ENCODE peak calls at places on chromosome 10, in seven cellular contexts. Q, N, K, P, L, Z and U are unnamed samples. For H3K4me1, the result is how much of the 10 kb centered on the place peaks cover.

GRCh38 chr10:42615419-42615818 is 23.0 kb downstream of the ZNF33B start:
- DNase-seq in Q (peak), N (no peak), K (peak), P (no peak), L (no peak), Z (no peak), U (no peak)

GRCh38 chr10:110392860-110393732 is 88.4 kb upstream of the SMNDC1 start:
- DNase-seq in Q (peak), N (peak), K (peak), P (peak), L (no peak), Z (no peak), U (peak)

GRCh38 chr10:107163086-107163880 is 1.2 kb downstream of the SORCS1 start:
- DNase-seq in Q (peak), N (no peak), K (peak), P (no peak), L (no peak), Z (no peak), U (peak)

GRCh38 chr10:22443200-22443881 is 98.0 kb downstream of the SPAG6 start:
- DNase-seq in Q (peak), N (no peak), K (no peak), P (no peak), L (no peak), Z (no peak), U (no peak)

GRCh38 chr10:21021843-21022594 is 124.9 kb upstream of the NEBL start:
- DNase-seq in Q (no peak), N (no peak), K (peak), P (no peak), L (no peak), Z (no peak), U (no peak)

GRCh38 chr10:91088300-91089140 is 131.9 kb upstream of the PCGF5 start:
- DNase-seq in Q (peak), N (no peak), K (peak), P (no peak), L (no peak), Z (no peak), U (no peak)

GRCh38 chr10:109126016-109126415 is 797.3 kb downstream of the XPNPEP1 start:
- DNase-seq in Q (peak), N (no peak), K (no peak), P (no peak), L (no peak), Z (no peak), U (no peak)

GRCh38 chr10:47164800-47165128 is 135.2 kb upstream of the GDF10 start:
- DNase-seq in Q (no peak), N (no peak), K (no peak), P (no peak), L (no peak), Z (no peak), U (no peak)

GRCh38 chr10:79941585-79942210 is 7.2 kb downstream of the SFTPD start:
- DNase-seq in Q (no peak), N (peak), K (no peak), P (no peak), L (no peak), Z (no peak), U (no peak)

GRCh38 chr10:133324198-133324792 is 12.4 kb downstream of the CALY start:
- DNase-seq in Q (peak), N (peak), K (peak), P (peak), L (peak), Z (peak), U (peak)

GRCh38 chr10:49300140-49300974 is 1.4 kb downstream of the C10orf71 start:
- DNase-seq in Q (no peak), N (no peak), K (peak), P (no peak), L (peak), Z (no peak), U (peak)

GRCh38 chr10:79404690-79405131 is 40.7 kb downstream of the ZCCHC24 start:
- DNase-seq in Q (no peak), N (no peak), K (no peak), P (peak), L (no peak), Z (peak), U (no peak)

GRCh38 chr10:128062837-128063563 is 63.2 kb downstream of the MKI67 start:
- DNase-seq in Q (no peak), N (no peak), K (peak), P (peak), L (no peak), Z (peak), U (no peak)

GRCh38 chr10:119680050-119680449 is 28.9 kb downstream of the BAG3 start:
- DNase-seq in Q (peak), N (peak), K (peak), P (no peak), L (no peak), Z (no peak), U (no peak)

GRCh38 chr10:85548038-85548437 is 818.6 kb downstream of the GRID1 start:
- DNase-seq in Q (peak), N (peak), K (peak), P (peak), L (peak), Z (peak), U (peak)

GRCh38 chr10:62133618-62134017 is 135.0 kb downstream of the RTKN2 start:
- DNase-seq in Q (no peak), N (no peak), K (no peak), P (no peak), L (no peak), Z (no peak), U (no peak)

GRCh38 chr10:17470246-17470645 is 15.9 kb upstream of the ST8SIA6 start:
- DNase-seq in Q (no peak), N (no peak), K (no peak), P (no peak), L (no peak), Z (no peak), U (no peak)

GRCh38 chr10:1203216-1203615 is 147.0 kb downstream of the WDR37 start:
- DNase-seq in Q (no peak), N (no peak), K (no peak), P (no peak), L (no peak), Z (no peak), U (no peak)

GRCh38 chr10:42866115-42866995 is 83.8 kb downstream of the BMS1 start:
- DNase-seq in Q (peak), N (peak), K (peak), P (peak), L (peak), Z (peak), U (peak)

DNA sequence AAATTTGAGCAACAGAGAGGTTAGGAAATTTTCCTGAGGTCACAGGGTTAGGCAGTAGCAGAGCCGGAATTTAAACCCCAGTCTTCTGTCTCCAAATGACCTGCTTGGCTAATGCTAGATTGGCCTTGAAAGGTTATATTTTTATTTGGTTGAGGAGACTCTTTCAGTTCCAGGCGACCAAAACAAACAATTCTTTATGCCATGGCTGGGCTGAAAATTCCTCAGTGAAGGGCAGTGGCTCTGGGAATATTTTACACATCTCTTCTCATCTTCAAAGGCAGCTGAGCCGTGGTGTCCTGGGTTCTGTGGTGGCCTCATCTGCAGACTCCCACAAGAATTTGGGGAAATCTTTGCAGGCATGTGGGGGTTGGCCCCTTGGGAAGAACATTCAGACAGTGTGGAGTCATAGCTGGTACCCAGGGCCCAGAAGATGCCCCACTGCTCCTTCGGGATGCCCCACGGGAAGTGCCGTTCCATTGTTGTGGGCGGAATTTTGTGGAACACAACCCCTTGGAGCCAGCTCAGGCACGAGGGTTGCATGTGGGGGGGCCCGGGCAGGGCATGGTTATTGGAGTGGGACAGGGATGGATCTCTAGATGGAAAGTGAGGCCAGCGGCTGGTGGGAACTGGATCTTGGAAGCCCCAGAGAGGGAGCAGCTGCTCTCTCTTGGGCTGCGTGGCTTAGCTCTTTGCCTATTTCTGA is 33.2 kb downstream of the RPS24 start:
- DNase-seq in Q (no peak), N (no peak), K (no peak), P (no peak), L (no peak), Z (no peak), U (no peak)
- H3K4me1 ChIP-seq in Q (under half), N (under half), K (under half), P (under half), L (under half), Z (under half), U (under half)

DNA sequence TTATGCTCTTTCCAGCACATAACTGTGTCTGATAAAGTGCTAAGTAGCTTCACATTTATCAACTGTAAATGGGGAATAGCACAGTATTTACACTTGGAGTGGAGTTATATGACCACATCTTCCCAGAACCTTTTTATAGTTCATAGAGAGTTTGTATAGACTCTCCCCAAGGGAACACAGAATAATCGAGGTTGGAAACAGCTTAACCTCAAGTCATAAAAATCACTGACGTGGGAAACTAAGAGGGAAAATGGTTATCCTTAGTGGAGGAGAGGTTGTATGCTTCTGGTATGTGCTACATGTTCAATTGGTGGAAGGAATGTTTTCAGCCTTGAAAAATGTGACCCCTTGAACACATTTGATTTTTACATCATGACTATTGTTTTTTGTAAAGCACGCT is 167.9 kb upstream of the KIAA1217 start:
- DNase-seq in Q (no peak), N (no peak), K (no peak), P (no peak), L (no peak), Z (no peak), U (no peak)
- H3K4me1 ChIP-seq in Q (under half), N (under half), K (under half), P (under half), L (under half), Z (under half), U (under half)

GRCh38 chr10:97573672-97574071 is 1.1 kb downstream of the ANKRD2 start:
- DNase-seq in Q (peak), N (no peak), K (no peak), P (no peak), L (no peak), Z (no peak), U (no peak)
- H3K4me1 ChIP-seq in Q (under half), N (under half), K (under half), P (under half), L (under half), Z (under half), U (under half)

DNA sequence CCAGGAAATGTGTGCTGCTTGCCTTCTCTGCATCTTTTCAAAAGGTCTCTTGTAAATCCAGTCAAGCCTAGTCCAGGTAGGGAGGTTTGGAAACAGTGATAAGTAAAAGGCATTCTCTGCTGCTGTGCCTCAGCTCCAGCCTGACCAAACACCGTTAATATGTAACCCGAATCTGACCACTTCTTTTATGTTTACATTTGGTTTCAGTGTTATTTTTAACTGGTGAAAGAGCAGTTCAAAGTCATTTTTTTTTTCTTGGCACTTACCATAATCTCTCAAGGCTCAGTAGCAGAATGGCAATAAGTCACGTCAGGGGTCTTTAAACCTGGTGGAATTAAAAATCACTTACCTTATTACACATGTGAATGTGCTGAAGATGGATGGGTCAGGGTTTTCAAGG is 216.8 kb downstream of the PTEN start:
- DNase-seq in Q (peak), N (peak), K (no peak), P (no peak), L (no peak), Z (no peak), U (peak)
- H3K4me1 ChIP-seq in Q (under half), N (under half), K (under half), P (under half), L (under half), Z (under half), U (under half)

DNA sequence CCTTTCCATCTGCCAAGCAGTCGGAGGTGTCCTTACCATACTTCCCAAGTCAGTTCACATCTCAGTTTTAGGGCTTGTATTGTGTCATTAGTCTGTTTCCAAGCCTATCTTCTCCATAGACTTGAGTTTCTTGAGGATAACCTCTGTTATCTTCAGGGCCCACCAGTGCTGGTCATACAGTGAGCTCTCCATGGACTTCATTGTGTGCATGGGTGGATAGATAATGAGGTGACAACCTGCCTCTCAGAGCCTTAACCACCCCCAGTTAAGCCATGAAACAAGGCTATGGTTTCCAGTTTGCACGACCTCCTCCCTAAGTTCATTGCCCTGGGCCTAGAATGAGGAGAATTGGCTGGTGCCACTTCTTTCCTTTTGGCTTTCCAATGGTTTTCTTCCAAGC is 38.5 kb upstream of the WAC start:
- DNase-seq in Q (no peak), N (no peak), K (no peak), P (no peak), L (no peak), Z (no peak), U (no peak)
- H3K4me1 ChIP-seq in Q (under half), N (under half), K (under half), P (under half), L (under half), Z (under half), U (under half)

GRCh38 chr10:131134651-131135050 is 176.9 kb downstream of the TCERG1L start:
- DNase-seq in Q (no peak), N (no peak), K (no peak), P (no peak), L (no peak), Z (no peak), U (no peak)
- H3K4me1 ChIP-seq in Q (under half), N (under half), K (under half), P (under half), L (under half), Z (under half), U (under half)

GRCh38 chr10:113111260-113111659 is 161.2 kb downstream of the TCF7L2 start:
- DNase-seq in Q (no peak), N (no peak), K (no peak), P (no peak), L (no peak), Z (no peak), U (no peak)
- H3K4me1 ChIP-seq in Q (under half), N (under half), K (under half), P (under half), L (under half), Z (under half), U (half or more)

GRCh38 chr10:131022981-131023380 is 288.5 kb downstream of the TCERG1L start:
- DNase-seq in Q (no peak), N (no peak), K (no peak), P (no peak), L (no peak), Z (no peak), U (no peak)

GRCh38 chr10:131025333-131025732 is 286.2 kb downstream of the TCERG1L start:
- DNase-seq in Q (no peak), N (no peak), K (no peak), P (no peak), L (no peak), Z (no peak), U (no peak)

GRCh38 chr10:131024259-131025131 is 287.0 kb downstream of the TCERG1L start:
- DNase-seq in Q (no peak), N (no peak), K (no peak), P (no peak), L (no peak), Z (no peak), U (no peak)

GRCh38 chr10:131031346-131031745 is 280.2 kb downstream of the TCERG1L start:
- DNase-seq in Q (no peak), N (no peak), K (no peak), P (no peak), L (no peak), Z (no peak), U (no peak)

GRCh38 chr10:131027256-131027655 is 284.3 kb downstream of the TCERG1L start:
- DNase-seq in Q (no peak), N (no peak), K (no peak), P (no peak), L (no peak), Z (no peak), U (no peak)
- H3K4me1 ChIP-seq in Q (under half), N (under half), K (under half), P (under half), L (under half), Z (under half), U (under half)

GRCh38 chr10:71770789-71771188 is 2.5 kb downstream of the VSIR start:
- DNase-seq in Q (peak), N (no peak), K (peak), P (peak), L (no peak), Z (no peak), U (no peak)
- H3K4me1 ChIP-seq in Q (half or more), N (under half), K (under half), P (half or more), L (half or more), Z (under half), U (half or more)